ENCODE peak calls at places on chromosomes 2 and 18, in seven cellular contexts. Q, W, N, F, Z, P and T are unnamed samples.

GRCh38 chr2:178363252-178363651 is 87.7 kb downstream of the PRKRA start:
- DNase-seq in Q (no peak), W (peak), N (no peak), F (no peak), Z (no peak), P (no peak), T (peak)

GRCh38 chr18:79899609-79900435 is 51.6 kb downstream of the SLC66A2 start:
- DNase-seq in Q (no peak), W (no peak), N (no peak), F (no peak), Z (peak), P (no peak), T (no peak)

GRCh38 chr2:226661789-226662545 is 137.7 kb downstream of the IRS1 start:
- DNase-seq in Q (peak), W (peak), N (peak), F (no peak), Z (peak), P (no peak), T (peak)

GRCh38 chr2:216551669-216552068 is 53.0 kb downstream of the RPL37A start:
- DNase-seq in Q (no peak), W (no peak), N (no peak), F (no peak), Z (no peak), P (no peak), T (no peak)

GRCh38 chr18:9104244-9104901 is 1.9 kb downstream of the NDUFV2 start:
- DNase-seq in Q (no peak), W (no peak), N (peak), F (no peak), Z (no peak), P (no peak), T (no peak)

GRCh38 chr2:62176771-62177170 is 19.1 kb upstream of the B3GNT2 start:
- DNase-seq in Q (no peak), W (no peak), N (no peak), F (no peak), Z (no peak), P (no peak), T (no peak)

GRCh38 chr2:100840519-100840918 is 20.6 kb downstream of the NPAS2 start:
- DNase-seq in Q (no peak), W (no peak), N (no peak), F (no peak), Z (no peak), P (no peak), T (no peak)

GRCh38 chr18:44654555-44654954 is 26.1 kb upstream of the SETBP1 start:
- DNase-seq in Q (no peak), W (peak), N (peak), F (no peak), Z (no peak), P (no peak), T (peak)

GRCh38 chr2:80489718-80490117 is 185.2 kb upstream of the LRRTM1 start:
- DNase-seq in Q (no peak), W (peak), N (peak), F (no peak), Z (no peak), P (no peak), T (peak)

GRCh38 chr2:96164459-96165184 is 19.4 kb upstream of the DUSP2 start:
- DNase-seq in Q (no peak), W (no peak), N (no peak), F (no peak), Z (no peak), P (peak), T (no peak)

GRCh38 chr2:182404102-182404501 is 22.7 kb downstream of the PDE1A start:
- DNase-seq in Q (no peak), W (peak), N (peak), F (no peak), Z (no peak), P (no peak), T (no peak)

GRCh38 chr18:47175283-47175894 is 775 bp downstream of the IER3IP1 start:
- DNase-seq in Q (no peak), W (peak), N (peak), F (peak), Z (no peak), P (no peak), T (no peak)

GRCh38 chr2:46304635-46305034 is 7.4 kb downstream of the EPAS1 start:
- DNase-seq in Q (no peak), W (no peak), N (no peak), F (no peak), Z (no peak), P (no peak), T (no peak)

GRCh38 chr2:223042704-223043118 is 9.3 kb upstream of the KCNE4 start:
- DNase-seq in Q (no peak), W (peak), N (peak), F (no peak), Z (no peak), P (no peak), T (peak)

GRCh38 chr18:22165603-22166069 is 3.8 kb upstream of the GATA6 start:
- DNase-seq in Q (no peak), W (no peak), N (no peak), F (no peak), Z (no peak), P (no peak), T (no peak)

GRCh38 chr2:64987001-64987962 is 1.9 kb upstream of the SLC1A4 start:
- DNase-seq in Q (no peak), W (peak), N (peak), F (no peak), Z (no peak), P (peak), T (peak)

GRCh38 chr2:75498907-75499306 is 61.8 kb downstream of the EVA1A start:
- DNase-seq in Q (no peak), W (no peak), N (no peak), F (no peak), Z (no peak), P (no peak), T (no peak)

GRCh38 chr2:75503048-75503607 is 57.6 kb downstream of the EVA1A start:
- DNase-seq in Q (no peak), W (peak), N (peak), F (no peak), Z (no peak), P (no peak), T (peak)

GRCh38 chr2:75497256-75497655 is 63.5 kb downstream of the EVA1A start:
- DNase-seq in Q (no peak), W (no peak), N (no peak), F (no peak), Z (no peak), P (no peak), T (no peak)

GRCh38 chr2:75499534-75499933 is 61.2 kb downstream of the EVA1A start:
- DNase-seq in Q (no peak), W (no peak), N (no peak), F (no peak), Z (no peak), P (no peak), T (no peak)

GRCh38 chr2:75500633-75501032 is 60.1 kb downstream of the EVA1A start:
- DNase-seq in Q (no peak), W (peak), N (no peak), F (no peak), Z (no peak), P (no peak), T (peak)
- TF ChIP-seq CTCF in Q (no peak), W (no peak), N (no peak), F (no peak), Z (no peak), P (no peak), T (no peak)

GRCh38 chr2:54560146-54560881 is 104.2 kb downstream of the SPTBN1 start:
- DNase-seq in Q (no peak), W (peak), N (peak), F (peak), Z (peak), P (no peak), T (peak)

GRCh38 chr2:54559593-54560145 is 103.5 kb downstream of the SPTBN1 start:
- DNase-seq in Q (no peak), W (peak), N (peak), F (no peak), Z (no peak), P (no peak), T (peak)

GRCh38 chr2:54561795-54562592 is 105.9 kb downstream of the SPTBN1 start:
- DNase-seq in Q (no peak), W (no peak), N (no peak), F (no peak), Z (no peak), P (no peak), T (no peak)

GRCh38 chr2:54558976-54559410 is 102.9 kb downstream of the SPTBN1 start:
- DNase-seq in Q (no peak), W (no peak), N (no peak), F (no peak), Z (no peak), P (no peak), T (no peak)

GRCh38 chr2:54561010-54561409 is 104.9 kb downstream of the SPTBN1 start:
- DNase-seq in Q (no peak), W (no peak), N (no peak), F (no peak), Z (no peak), P (no peak), T (no peak)
- H3K4me3 ChIP-seq in Q (peak), W (peak), N (peak), F (peak), Z (peak), P (peak), T (peak)

GRCh38 chr2:63841254-63842022 is at the start of gene UGP2:
- DNase-seq in Q (peak), W (peak), N (peak), F (peak), Z (peak), P (peak), T (peak)
- TF ChIP-seq CTCF in Q (peak), W (peak), N (peak), F (no peak), Z (peak), P (peak), T (peak)

GRCh38 chr2:200476836-200477235 is 33.0 kb downstream of the KCTD18 start:
- DNase-seq in Q (no peak), W (no peak), N (no peak), F (no peak), Z (no peak), P (no peak), T (no peak)

GRCh38 chr2:200475795-200476194 is 34.1 kb downstream of the KCTD18 start:
- DNase-seq in Q (no peak), W (no peak), N (no peak), F (no peak), Z (no peak), P (no peak), T (no peak)

GRCh38 chr2:200482194-200482593 is 27.7 kb downstream of the KCTD18 start:
- DNase-seq in Q (no peak), W (no peak), N (no peak), F (no peak), Z (no peak), P (no peak), T (no peak)

GRCh38 chr2:200477667-200478121 is 32.2 kb downstream of the KCTD18 start:
- DNase-seq in Q (no peak), W (peak), N (no peak), F (no peak), Z (peak), P (no peak), T (no peak)

DNA sequence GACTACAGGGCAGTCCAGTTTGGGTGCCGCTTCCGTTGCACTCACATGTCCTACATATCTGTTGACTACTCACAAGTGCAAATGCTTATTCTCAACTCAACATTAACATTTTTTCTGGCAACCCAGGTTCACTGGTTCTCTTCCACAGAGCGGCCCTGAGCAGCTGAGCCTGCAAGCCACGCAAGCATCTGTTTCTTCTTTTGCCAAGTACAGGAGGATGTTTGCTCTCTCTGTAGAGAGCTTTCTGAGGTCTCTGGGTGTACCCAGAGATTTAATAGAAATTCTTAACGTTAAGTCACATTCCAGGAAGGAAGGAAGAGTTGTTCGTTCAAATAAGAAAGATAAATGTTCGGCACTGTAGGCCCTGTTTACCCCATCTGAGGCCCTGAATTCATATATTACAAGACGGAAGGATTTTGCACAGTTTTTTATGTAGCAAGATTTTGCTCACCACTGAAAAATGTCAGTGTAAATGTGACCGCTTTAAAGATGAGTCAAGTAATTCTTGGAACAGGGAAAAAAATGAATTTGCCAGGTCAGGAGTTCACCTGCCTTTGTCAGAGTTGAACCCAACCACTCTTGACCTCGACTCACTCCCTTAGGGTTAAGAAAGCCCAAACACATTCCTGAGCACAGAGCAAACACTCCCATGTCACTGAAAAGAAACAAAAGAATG is 30.1 kb downstream of the KCTD18 start:
- DNase-seq in Q (no peak), W (peak), N (peak), F (no peak), Z (no peak), P (no peak), T (peak)
- H3K4me3 ChIP-seq in Q (no peak), W (no peak), N (no peak), F (no peak), Z (no peak), P (no peak), T (no peak)

DNA sequence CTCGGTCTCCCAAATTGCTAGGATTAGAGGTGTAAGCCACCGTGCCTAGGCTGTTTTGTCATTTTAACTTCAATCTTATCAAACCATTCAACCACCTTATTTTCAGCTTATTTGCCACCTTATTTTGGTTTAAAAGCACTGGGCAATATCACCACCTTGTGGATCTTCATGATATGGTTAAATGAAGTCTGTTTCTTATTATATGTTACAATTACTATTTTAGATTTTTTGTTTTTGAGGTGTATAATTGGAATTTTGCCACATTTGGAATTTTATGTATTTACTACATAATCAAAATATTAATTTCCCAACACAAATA is 43.8 kb upstream of the SCN9A start:
- DNase-seq in Q (peak), W (peak), N (peak), F (no peak), Z (no peak), P (no peak), T (peak)
- TF ChIP-seq CTCF in Q (peak), W (peak), N (peak), F (no peak), Z (no peak), P (no peak), T (peak)

GRCh38 chr2:169573974-169574299 is 272 bp upstream of the FASTKD1 start:
- DNase-seq in Q (no peak), W (no peak), N (no peak), F (no peak), Z (no peak), P (no peak), T (no peak)
- H3K4me3 ChIP-seq in Q (peak), W (peak), N (peak), F (peak), Z (peak), P (peak), T (peak)

DNA sequence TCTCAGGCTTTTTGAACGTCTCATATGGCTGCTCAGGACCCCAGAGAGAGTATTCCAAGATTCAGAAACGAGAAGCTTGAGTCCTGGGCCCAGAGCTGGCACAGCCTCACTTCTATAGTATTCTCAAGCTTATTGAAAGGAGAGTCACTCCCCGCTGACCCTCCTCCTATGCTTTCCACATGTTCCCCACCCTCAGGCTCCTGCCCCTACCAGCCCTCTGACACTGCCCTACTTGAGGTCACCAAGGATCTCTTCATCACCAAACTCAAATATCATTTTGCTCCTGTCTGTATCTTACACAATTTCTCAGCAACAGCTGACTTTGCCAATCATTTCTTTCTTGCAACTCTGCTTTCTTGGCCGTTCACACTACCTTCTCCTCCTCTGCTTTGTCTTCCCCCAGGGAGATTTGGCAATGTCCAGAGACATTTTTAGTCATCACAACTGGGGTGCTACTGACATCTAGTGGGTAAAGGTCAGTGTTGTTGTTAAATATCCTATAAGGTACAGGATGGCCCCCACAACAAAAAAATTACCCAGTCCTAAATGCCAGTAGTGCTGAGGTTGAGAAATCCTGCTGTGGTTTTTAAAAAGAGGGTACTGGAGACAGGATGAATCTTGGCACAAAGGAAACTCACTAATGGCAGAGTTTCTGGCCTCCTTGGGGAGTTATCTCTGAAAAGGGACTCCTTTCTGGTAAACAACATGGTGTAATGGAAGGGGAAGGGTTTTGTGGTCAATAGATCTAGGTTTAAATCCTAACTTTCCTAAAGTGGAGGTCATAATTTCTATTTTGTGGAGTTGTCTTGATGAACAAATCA is 26.9 kb upstream of the INSIG2 start:
- DNase-seq in Q (no peak), W (peak), N (peak), F (no peak), Z (no peak), P (peak), T (peak)
- TF ChIP-seq CTCF in Q (peak), W (peak), N (peak), F (no peak), Z (no peak), P (peak), T (peak)

GRCh38 chr2:190713476-190713875 is 64.6 kb downstream of the NAB1 start:
- DNase-seq in Q (no peak), W (no peak), N (peak), F (no peak), Z (no peak), P (no peak), T (peak)
- H3K4me3 ChIP-seq in Q (no peak), W (no peak), N (no peak), F (no peak), Z (no peak), P (no peak), T (no peak)